ENCODE peak calls at places on chromosomes 1 and 21, in nine cellular contexts. J is MG63, D is T-helper 2 cell, H is iris pigment epithelial cell, L is heart right ventricle, E is left ventricle myocardium inferior, O is fibroblast of lung, S is RKO, Y is astrocyte of the spinal cord. N is an unnamed sample.

GRCh38 chr1:88609051-88609450 is 75.0 kb upstream of the PKN2 start:
- DNase-seq in J (no peak), D (no peak), L (no peak), Y (no peak), S (no peak), E (no peak), O (no peak), H (peak), N (no peak)

GRCh38 chr1:201504799-201505504 is 2.0 kb downstream of the CSRP1 start:
- DNase-seq in O (no peak), L (no peak), E (no peak), D (no peak), H (no peak), Y (no peak), J (no peak), S (no peak), N (no peak)

GRCh38 chr1:31239653-31240241 is at the start of gene NKAIN1:
- DNase-seq in J (peak), H (peak), O (peak), S (no peak), E (no peak), Y (no peak), D (no peak), L (no peak), N (peak)

GRCh38 chr1:234719454-234720258 is 109.7 kb upstream of the IRF2BP2 start:
- DNase-seq in E (no peak), S (no peak), Y (no peak), L (no peak), H (no peak), O (no peak), D (no peak), J (no peak), N (no peak)

GRCh38 chr1:225119307-225119706 is 189.8 kb downstream of the DNAH14 start:
- DNase-seq in Y (no peak), L (no peak), S (peak), D (no peak), H (no peak), J (no peak), O (no peak), E (no peak), N (no peak)

GRCh38 chr21:45405271-45405818 is 380 bp downstream of the COL18A1 start:
- DNase-seq in H (peak), O (peak), E (peak), L (peak), D (no peak), J (peak), Y (no peak), S (no peak), N (peak)

GRCh38 chr1:10170362-10170665 is 40.1 kb upstream of the KIF1B start:
- DNase-seq in S (no peak), Y (peak), H (peak), J (no peak), L (no peak), D (no peak), E (no peak), O (no peak), N (peak)

GRCh38 chr1:5109652-5110051 is 455.2 kb downstream of the AJAP1 start:
- DNase-seq in J (no peak), D (no peak), O (no peak), L (no peak), S (no peak), Y (no peak), H (no peak), E (no peak), N (no peak)

GRCh38 chr1:221712776-221713431 is 29.0 kb downstream of the DUSP10 start:
- DNase-seq in H (no peak), O (no peak), J (no peak), D (peak), S (no peak), E (no peak), L (no peak), Y (no peak), N (no peak)

GRCh38 chr1:219774386-219774785 is 154.0 kb downstream of the SLC30A10 start:
- DNase-seq in H (no peak), J (no peak), D (no peak), L (no peak), O (no peak), S (no peak), E (no peak), Y (no peak), N (no peak)

GRCh38 chr1:198775606-198776005 is 136.8 kb downstream of the PTPRC start:
- DNase-seq in L (no peak), H (peak), E (no peak), S (no peak), J (peak), O (peak), Y (peak), D (no peak), N (peak)

GRCh38 chr1:241215203-241215602 is 141.8 kb downstream of the RGS7 start:
- DNase-seq in O (no peak), E (no peak), L (no peak), Y (no peak), D (no peak), S (no peak), J (no peak), H (no peak), N (peak)

GRCh38 chr1:151846686-151847227 is 6.8 kb downstream of the THEM5 start:
- DNase-seq in J (no peak), L (no peak), H (no peak), Y (no peak), S (no peak), E (no peak), O (no peak), D (no peak), N (no peak)

GRCh38 chr1:180946537-180947507 is 34.1 kb downstream of the KIAA1614 start:
- DNase-seq in Y (no peak), O (no peak), D (no peak), E (no peak), L (no peak), H (no peak), S (no peak), J (no peak), N (no peak)

GRCh38 chr1:239718997-239719628 is 332.7 kb downstream of the CHRM3 start:
- DNase-seq in D (no peak), Y (no peak), H (no peak), S (peak), E (no peak), O (no peak), L (no peak), J (no peak), N (no peak)

GRCh38 chr1:174160109-174160473 is 771 bp downstream of the RABGAP1L start:
- DNase-seq in L (peak), O (peak), H (peak), S (peak), E (peak), D (peak), J (peak), Y (peak), N (peak)

GRCh38 chr21:45873866-45874265 is 107.7 kb upstream of the COL6A1 start:
- DNase-seq in D (no peak), J (no peak), O (no peak), H (no peak), E (no peak), Y (no peak), S (no peak), L (no peak), N (no peak)

GRCh38 chr21:21624674-21625073 is 626.5 kb downstream of the NCAM2 start:
- DNase-seq in H (peak), J (no peak), O (peak), E (no peak), D (no peak), Y (peak), L (no peak), S (no peak), N (peak)

GRCh38 chr21:16330340-16331319 is 600.8 kb downstream of the USP25 start:
- DNase-seq in Y (peak), J (no peak), S (peak), L (peak), H (peak), E (no peak), O (peak), D (no peak), N (peak)

GRCh38 chr1:109283748-109284600 is 1.0 kb upstream of the PSRC1 start:
- DNase-seq in J (no peak), O (peak), Y (peak), E (no peak), D (no peak), H (no peak), S (no peak), L (no peak), N (no peak)

GRCh38 chr1:197339092-197339836 is 71.2 kb downstream of the CRB1 start:
- DNase-seq in J (no peak), O (no peak), S (no peak), L (no peak), Y (no peak), D (no peak), H (no peak), E (no peak), N (no peak)

GRCh38 chr1:20361805-20362381 is 71.2 kb downstream of the VWA5B1 start:
- DNase-seq in O (peak), Y (peak), J (peak), D (no peak), H (peak), L (peak), S (peak), E (peak), N (peak)

GRCh38 chr1:162230096-162230495 is 146.6 kb downstream of the SPATA46 start:
- DNase-seq in S (no peak), J (peak), H (no peak), E (peak), O (peak), L (peak), Y (peak), D (no peak), N (peak)

GRCh38 chr1:52662645-52663313 is 29.8 kb downstream of the SHISAL2A start:
- DNase-seq in O (peak), J (peak), Y (peak), S (no peak), H (peak), L (no peak), E (no peak), D (no peak), N (peak)

GRCh38 chr1:42932442-42932941 is 26.2 kb downstream of the SLC2A1 start:
- DNase-seq in O (no peak), L (no peak), J (no peak), H (no peak), S (no peak), E (no peak), Y (no peak), D (no peak), N (no peak)